ENCODE peak calls at places on chromosomes 6 and 20, in nine cellular contexts. One of them, this sample, is unnamed.

GRCh38 chr20:33561981-33562601 is 72.2 kb downstream of the CBFA2T2 start:
- DNase-seq in GM23338: peak
- DNase-seq in heart left ventricle: no peak
- DNase-seq in cardiac fibroblast: peak
- DNase-seq in aorta: no peak
- DNase-seq in iPS DF 6.9: no peak
- DNase-seq in A549: peak
- DNase-seq in skeletal muscle cell: peak
- DNase-seq in body of pancreas: peak
- DNase-seq in this sample: peak

GRCh38 chr6:14751645-14752173 is 494.2 kb upstream of the JARID2 start:
- DNase-seq in iPS DF 6.9: no peak
- DNase-seq in A549: no peak
- DNase-seq in aorta: no peak
- DNase-seq in GM23338: no peak
- DNase-seq in heart left ventricle: no peak
- DNase-seq in skeletal muscle cell: no peak
- DNase-seq in body of pancreas: no peak
- DNase-seq in cardiac fibroblast: no peak
- DNase-seq in this sample: no peak

GRCh38 chr6:34094474-34095135 is 51.3 kb downstream of the GRM4 start:
- DNase-seq in skeletal muscle cell: no peak
- DNase-seq in A549: no peak
- DNase-seq in aorta: no peak
- DNase-seq in body of pancreas: no peak
- DNase-seq in iPS DF 6.9: no peak
- DNase-seq in heart left ventricle: no peak
- DNase-seq in GM23338: no peak
- DNase-seq in cardiac fibroblast: no peak
- DNase-seq in this sample: no peak

GRCh38 chr20:58020656-58021454 is 207.6 kb downstream of the ANKRD60 start:
- DNase-seq in GM23338: no peak
- DNase-seq in heart left ventricle: no peak
- DNase-seq in iPS DF 6.9: no peak
- DNase-seq in cardiac fibroblast: no peak
- DNase-seq in body of pancreas: no peak
- DNase-seq in skeletal muscle cell: no peak
- DNase-seq in aorta: peak
- DNase-seq in A549: no peak
- DNase-seq in this sample: no peak

GRCh38 chr6:14881399-14881798 is 364.5 kb upstream of the JARID2 start:
- DNase-seq in cardiac fibroblast: peak
- DNase-seq in heart left ventricle: no peak
- DNase-seq in A549: no peak
- DNase-seq in iPS DF 6.9: no peak
- DNase-seq in GM23338: no peak
- DNase-seq in skeletal muscle cell: peak
- DNase-seq in body of pancreas: no peak
- DNase-seq in aorta: no peak
- DNase-seq in this sample: peak

GRCh38 chr6:45483021-45483420 is 105.3 kb upstream of the SUPT3H start:
- DNase-seq in iPS DF 6.9: no peak
- DNase-seq in cardiac fibroblast: peak
- DNase-seq in GM23338: no peak
- DNase-seq in body of pancreas: peak
- DNase-seq in A549: no peak
- DNase-seq in aorta: no peak
- DNase-seq in skeletal muscle cell: peak
- DNase-seq in heart left ventricle: no peak
- DNase-seq in this sample: no peak

GRCh38 chr6:74826318-74826717 is 379.5 kb downstream of the COL12A1 start:
- DNase-seq in aorta: no peak
- DNase-seq in cardiac fibroblast: peak
- DNase-seq in body of pancreas: no peak
- DNase-seq in iPS DF 6.9: no peak
- DNase-seq in skeletal muscle cell: no peak
- DNase-seq in GM23338: no peak
- DNase-seq in A549: no peak
- DNase-seq in heart left ventricle: no peak
- DNase-seq in this sample: no peak

GRCh38 chr20:62523473-62524203 is 47.8 kb upstream of the GATA5 start:
- DNase-seq in body of pancreas: no peak
- DNase-seq in A549: no peak
- DNase-seq in GM23338: peak
- DNase-seq in aorta: no peak
- DNase-seq in iPS DF 6.9: no peak
- DNase-seq in cardiac fibroblast: no peak
- DNase-seq in skeletal muscle cell: no peak
- DNase-seq in heart left ventricle: no peak
- DNase-seq in this sample: peak

GRCh38 chr6:137236581-137237355 is 17.6 kb upstream of the IFNGR1 start:
- DNase-seq in heart left ventricle: no peak
- DNase-seq in skeletal muscle cell: no peak
- DNase-seq in aorta: no peak
- DNase-seq in A549: no peak
- DNase-seq in cardiac fibroblast: no peak
- DNase-seq in iPS DF 6.9: no peak
- DNase-seq in GM23338: no peak
- DNase-seq in body of pancreas: no peak
- DNase-seq in this sample: no peak

GRCh38 chr6:129893513-129894098 is 32.5 kb upstream of the TMEM244 start:
- DNase-seq in GM23338: no peak
- DNase-seq in body of pancreas: no peak
- DNase-seq in heart left ventricle: no peak
- DNase-seq in aorta: no peak
- DNase-seq in iPS DF 6.9: no peak
- DNase-seq in A549: no peak
- DNase-seq in cardiac fibroblast: peak
- DNase-seq in skeletal muscle cell: no peak
- DNase-seq in this sample: peak

GRCh38 chr6:10838794-10839333 is 525 bp upstream of the MAK start:
- DNase-seq in GM23338: no peak
- DNase-seq in cardiac fibroblast: no peak
- DNase-seq in body of pancreas: no peak
- DNase-seq in skeletal muscle cell: no peak
- DNase-seq in heart left ventricle: no peak
- DNase-seq in A549: no peak
- DNase-seq in iPS DF 6.9: no peak
- DNase-seq in aorta: no peak
- DNase-seq in this sample: no peak

GRCh38 chr20:14259691-14260090 is 77.7 kb downstream of the FLRT3 start:
- DNase-seq in cardiac fibroblast: no peak
- DNase-seq in skeletal muscle cell: no peak
- DNase-seq in aorta: no peak
- DNase-seq in body of pancreas: no peak
- DNase-seq in GM23338: no peak
- DNase-seq in heart left ventricle: no peak
- DNase-seq in A549: no peak
- DNase-seq in iPS DF 6.9: no peak
- DNase-seq in this sample: no peak

GRCh38 chr6:4403023-4403752 is 267.8 kb upstream of the ECI2 start:
- DNase-seq in iPS DF 6.9: no peak
- DNase-seq in heart left ventricle: no peak
- DNase-seq in cardiac fibroblast: no peak
- DNase-seq in A549: no peak
- DNase-seq in aorta: no peak
- DNase-seq in GM23338: no peak
- DNase-seq in skeletal muscle cell: no peak
- DNase-seq in body of pancreas: no peak
- DNase-seq in this sample: no peak

GRCh38 chr6:4404410-4404809 is 269.0 kb upstream of the ECI2 start:
- DNase-seq in heart left ventricle: no peak
- DNase-seq in skeletal muscle cell: no peak
- DNase-seq in GM23338: no peak
- DNase-seq in A549: no peak
- DNase-seq in body of pancreas: no peak
- DNase-seq in aorta: no peak
- DNase-seq in cardiac fibroblast: no peak
- DNase-seq in iPS DF 6.9: no peak
- DNase-seq in this sample: no peak

GRCh38 chr6:4403828-4404227 is 268.5 kb upstream of the ECI2 start:
- DNase-seq in iPS DF 6.9: no peak
- DNase-seq in GM23338: no peak
- DNase-seq in body of pancreas: no peak
- DNase-seq in A549: no peak
- DNase-seq in skeletal muscle cell: peak
- DNase-seq in aorta: no peak
- DNase-seq in heart left ventricle: no peak
- DNase-seq in cardiac fibroblast: peak
- DNase-seq in this sample: no peak

GRCh38 chr6:4401408-4402367 is 266.3 kb upstream of the ECI2 start:
- DNase-seq in body of pancreas: peak
- DNase-seq in skeletal muscle cell: no peak
- DNase-seq in aorta: no peak
- DNase-seq in A549: peak
- DNase-seq in iPS DF 6.9: no peak
- DNase-seq in GM23338: no peak
- DNase-seq in heart left ventricle: no peak
- DNase-seq in cardiac fibroblast: peak
- DNase-seq in this sample: no peak

DNA sequence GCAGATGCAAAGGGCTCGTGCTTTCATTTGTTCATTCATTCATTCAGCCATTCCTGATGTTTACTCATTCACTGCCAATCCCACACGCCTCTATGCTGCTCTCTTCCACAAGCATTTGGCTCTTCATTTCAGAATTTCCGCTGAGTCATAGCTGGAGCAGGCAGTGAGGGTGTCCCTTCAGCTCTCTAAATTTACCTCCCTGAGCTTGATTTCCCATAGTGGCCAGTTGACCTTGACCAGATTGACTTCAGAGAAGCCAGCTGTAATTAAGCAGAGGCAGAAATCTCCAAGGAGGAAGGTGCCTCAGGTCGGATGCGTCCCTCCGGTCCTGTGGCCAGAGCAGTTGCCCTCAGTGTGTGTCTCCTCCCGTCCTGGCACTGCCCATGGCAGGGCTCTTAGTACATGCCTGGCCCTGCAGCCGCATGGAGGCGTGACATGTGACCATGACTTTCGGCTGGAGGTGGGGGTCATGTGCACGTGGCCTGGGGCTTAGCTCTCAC is 267.2 kb upstream of the ECI2 start:
- DNase-seq in iPS DF 6.9: no peak
- DNase-seq in aorta: no peak
- DNase-seq in heart left ventricle: peak
- DNase-seq in A549: peak
- DNase-seq in GM23338: no peak
- DNase-seq in body of pancreas: peak
- DNase-seq in cardiac fibroblast: peak
- DNase-seq in skeletal muscle cell: peak
- DNase-seq in this sample: peak
- H3K4me3 ChIP-seq in iPS DF 6.9: no peak
- H3K4me3 ChIP-seq in aorta: no peak
- H3K4me3 ChIP-seq in heart left ventricle: no peak
- H3K4me3 ChIP-seq in A549: no peak
- H3K4me3 ChIP-seq in GM23338: no peak
- H3K4me3 ChIP-seq in body of pancreas: no peak
- H3K4me3 ChIP-seq in cardiac fibroblast: no peak
- H3K4me3 ChIP-seq in skeletal muscle cell: no peak
- H3K4me3 ChIP-seq in this sample: no peak

DNA sequence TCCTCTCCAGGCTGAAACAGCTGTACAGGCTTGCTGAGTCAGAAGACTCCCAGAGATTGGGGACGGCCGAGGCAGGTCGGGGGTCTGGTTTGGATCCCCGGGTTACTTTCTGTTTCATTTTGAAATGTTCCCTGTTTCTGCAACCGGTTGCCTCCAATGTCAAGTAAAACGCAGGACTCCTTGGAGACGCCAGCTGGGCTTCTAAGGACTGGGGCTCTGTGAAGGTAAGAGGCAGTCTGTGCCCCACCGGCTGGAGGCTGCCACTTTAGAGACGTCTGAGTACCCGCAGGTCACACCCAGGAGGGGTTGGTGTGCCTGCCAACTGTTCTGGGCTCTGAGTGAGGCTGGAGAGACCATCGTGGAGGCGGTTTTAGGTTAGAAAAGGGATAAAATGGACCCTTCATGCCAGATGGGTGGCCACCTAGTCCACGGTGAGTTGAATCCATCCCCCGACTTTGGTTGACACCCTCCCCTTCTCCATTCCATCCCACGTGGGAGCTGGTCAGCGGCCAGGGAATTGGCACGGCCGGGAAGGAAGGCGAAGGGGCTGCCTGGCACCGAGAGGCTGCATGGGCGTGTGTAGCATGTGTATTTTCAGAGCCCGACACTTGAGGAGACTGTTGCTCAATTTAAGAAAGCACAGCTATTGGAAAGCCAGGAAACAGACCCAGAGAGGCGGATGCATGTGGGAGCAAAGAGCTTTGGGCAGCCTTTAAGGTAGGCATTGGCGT is 240.9 kb downstream of the PHACTR1 start:
- DNase-seq in body of pancreas: peak
- DNase-seq in heart left ventricle: peak
- DNase-seq in skeletal muscle cell: peak
- DNase-seq in GM23338: peak
- DNase-seq in aorta: peak
- DNase-seq in cardiac fibroblast: peak
- DNase-seq in A549: peak
- DNase-seq in iPS DF 6.9: no peak
- DNase-seq in this sample: peak
- H3K4me3 ChIP-seq in body of pancreas: peak
- H3K4me3 ChIP-seq in heart left ventricle: peak
- H3K4me3 ChIP-seq in skeletal muscle cell: peak
- H3K4me3 ChIP-seq in GM23338: peak
- H3K4me3 ChIP-seq in aorta: peak
- H3K4me3 ChIP-seq in cardiac fibroblast: peak
- H3K4me3 ChIP-seq in A549: peak
- H3K4me3 ChIP-seq in iPS DF 6.9: no peak
- H3K4me3 ChIP-seq in this sample: peak

GRCh38 chr6:139474145-139475108 is 100.0 kb upstream of the CITED2 start:
- DNase-seq in GM23338: peak
- DNase-seq in body of pancreas: peak
- DNase-seq in skeletal muscle cell: no peak
- DNase-seq in A549: no peak
- DNase-seq in heart left ventricle: no peak
- DNase-seq in aorta: no peak
- DNase-seq in iPS DF 6.9: no peak
- DNase-seq in cardiac fibroblast: peak
- DNase-seq in this sample: peak
- H3K4me3 ChIP-seq in GM23338: peak
- H3K4me3 ChIP-seq in body of pancreas: no peak
- H3K4me3 ChIP-seq in skeletal muscle cell: no peak
- H3K4me3 ChIP-seq in A549: no peak
- H3K4me3 ChIP-seq in heart left ventricle: no peak
- H3K4me3 ChIP-seq in aorta: peak
- H3K4me3 ChIP-seq in iPS DF 6.9: no peak
- H3K4me3 ChIP-seq in cardiac fibroblast: no peak
- H3K4me3 ChIP-seq in this sample: no peak

DNA sequence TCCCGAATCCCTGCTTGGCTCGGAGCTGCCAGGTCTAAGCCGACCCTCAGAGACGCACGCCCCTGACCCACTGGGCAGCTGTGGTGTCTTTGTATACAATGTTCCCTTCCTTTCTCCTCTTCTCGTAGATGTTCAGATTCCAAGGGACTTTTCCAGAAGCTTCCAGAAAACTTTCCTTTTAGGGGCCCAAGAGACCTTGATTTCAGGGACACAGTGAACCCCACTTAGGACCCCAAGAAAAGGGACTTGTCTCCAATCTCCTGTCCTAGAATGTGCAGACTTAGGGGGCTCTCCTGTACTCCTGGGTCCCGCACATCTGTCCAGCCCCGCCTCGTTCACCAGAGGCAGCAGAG is 103.5 kb downstream of the EDN3 start:
- DNase-seq in skeletal muscle cell: no peak
- DNase-seq in iPS DF 6.9: no peak
- DNase-seq in heart left ventricle: no peak
- DNase-seq in aorta: no peak
- DNase-seq in A549: no peak
- DNase-seq in body of pancreas: no peak
- DNase-seq in cardiac fibroblast: no peak
- DNase-seq in GM23338: no peak
- DNase-seq in this sample: no peak
- H3K4me3 ChIP-seq in skeletal muscle cell: no peak
- H3K4me3 ChIP-seq in iPS DF 6.9: no peak
- H3K4me3 ChIP-seq in heart left ventricle: no peak
- H3K4me3 ChIP-seq in aorta: no peak
- H3K4me3 ChIP-seq in A549: peak
- H3K4me3 ChIP-seq in body of pancreas: no peak
- H3K4me3 ChIP-seq in cardiac fibroblast: no peak
- H3K4me3 ChIP-seq in GM23338: peak
- H3K4me3 ChIP-seq in this sample: no peak